ENCODE peak calls at places on chromosome 10, in six cellular contexts. E, S, O, P, T and H are unnamed samples.

GRCh38 chr10:109773818-109774440 is 149.4 kb downstream of the XPNPEP1 start:
- DNase-seq in T (peak), S (no peak), O (peak), E (no peak), P (peak), H (peak)

GRCh38 chr10:94052901-94053638 is 59.3 kb downstream of the PLCE1 start:
- DNase-seq in E (no peak), P (no peak), S (peak), T (no peak), O (no peak), H (no peak)

GRCh38 chr10:4658777-4659176 is 167.2 kb upstream of the AKR1E2 start:
- DNase-seq in P (no peak), T (no peak), S (no peak), E (no peak), O (no peak), H (no peak)

GRCh38 chr10:95236068-95236903 is 42.2 kb downstream of the ACSM6 start:
- DNase-seq in P (no peak), O (peak), S (no peak), E (peak), T (no peak), H (peak)

GRCh38 chr10:30865141-30865926 is 166.3 kb downstream of the ZNF438 start:
- DNase-seq in S (no peak), P (no peak), E (no peak), O (no peak), T (no peak), H (peak)

GRCh38 chr10:132471484-132471883 is 66.1 kb upstream of the INPP5A start:
- DNase-seq in O (no peak), P (no peak), S (no peak), T (no peak), E (no peak), H (no peak)

GRCh38 chr10:34024708-34025425 is 690.4 kb upstream of the NRP1 start:
- DNase-seq in O (peak), P (no peak), S (no peak), T (peak), E (no peak), H (peak)

GRCh38 chr10:61669161-61669755 is 6.5 kb downstream of the CABCOCO1 start:
- DNase-seq in P (no peak), O (no peak), S (no peak), T (no peak), E (no peak), H (no peak)

GRCh38 chr10:7933262-7933661 is 115.0 kb downstream of the TAF3 start:
- DNase-seq in O (peak), E (no peak), S (no peak), T (no peak), P (no peak), H (peak)

GRCh38 chr10:28915989-28916588 is 238.8 kb downstream of the BAMBI start:
- DNase-seq in T (peak), S (no peak), O (no peak), E (no peak), P (no peak), H (no peak)

GRCh38 chr10:77604941-77605351 is 32.7 kb downstream of the KCNMA1 start:
- DNase-seq in T (no peak), S (no peak), O (no peak), P (no peak), E (no peak), H (no peak)

GRCh38 chr10:49115015-49115795 is at the start of gene VSTM4:
- DNase-seq in E (no peak), S (no peak), P (peak), T (no peak), O (no peak), H (no peak)

GRCh38 chr10:35372329-35372728 is 36.0 kb downstream of the CCNY start:
- DNase-seq in S (no peak), T (no peak), O (peak), E (peak), P (no peak), H (peak)

GRCh38 chr10:103849880-103850571 is 5.3 kb downstream of the SH3PXD2A start:
- DNase-seq in E (peak), S (peak), T (no peak), P (no peak), O (peak), H (peak)

GRCh38 chr10:13087986-13088618 is 11.9 kb upstream of the OPTN start:
- DNase-seq in P (no peak), S (peak), E (no peak), T (no peak), O (peak), H (peak)

GRCh38 chr10:35194906-35195305 is 68.3 kb downstream of the CREM start:
- DNase-seq in E (no peak), O (peak), T (no peak), P (no peak), S (no peak), H (peak)

GRCh38 chr10:132560248-132560731 is 22.7 kb downstream of the INPP5A start:
- DNase-seq in E (no peak), O (no peak), T (no peak), P (peak), S (no peak), H (no peak)

GRCh38 chr10:81903472-81903871 is 28.5 kb downstream of the NRG3 start:
- DNase-seq in O (no peak), S (no peak), T (no peak), E (no peak), P (no peak), H (no peak)

GRCh38 chr10:33204049-33204448 is 130.4 kb downstream of the NRP1 start:
- DNase-seq in O (peak), P (no peak), S (no peak), E (no peak), T (no peak), H (no peak)

GRCh38 chr10:43120948-43121290 is 17.3 kb upstream of the CSGALNACT2 start:
- DNase-seq in S (no peak), T (no peak), E (no peak), P (no peak), O (no peak), H (no peak)

GRCh38 chr10:2888403-2889004 is 178.8 kb upstream of the PFKP start:
- DNase-seq in S (no peak), T (no peak), P (no peak), E (no peak), O (no peak), H (no peak)

GRCh38 chr10:36534471-36535002 is 590.9 kb upstream of the ANKRD30A start:
- DNase-seq in P (no peak), T (peak), E (peak), O (peak), S (peak), H (peak)

GRCh38 chr10:122419890-122420623 is 34.4 kb upstream of the ARMS2 start:
- DNase-seq in O (no peak), T (no peak), E (no peak), P (no peak), S (peak), H (peak)

GRCh38 chr10:72170263-72170662 is 45.5 kb upstream of the ANAPC16 start:
- DNase-seq in O (peak), P (no peak), T (no peak), S (no peak), E (no peak), H (peak)

GRCh38 chr10:34908472-34908871 is 93.4 kb upstream of the PARD3 start:
- DNase-seq in T (no peak), P (no peak), S (peak), O (no peak), E (no peak), H (no peak)

GRCh38 chr10:57815926-57816325 is 451.8 kb downstream of the IPMK start:
- DNase-seq in T (no peak), O (no peak), S (no peak), P (no peak), E (no peak), H (peak)

GRCh38 chr10:15374156-15374555 is 3.1 kb upstream of the FAM171A1 start:
- DNase-seq in T (no peak), P (no peak), O (no peak), S (no peak), E (no peak), H (no peak)

GRCh38 chr10:110535958-110536891 is 31.3 kb upstream of the SMC3 start:
- DNase-seq in E (peak), T (no peak), O (peak), S (no peak), P (peak), H (peak)

GRCh38 chr10:75788394-75789205 is 357.2 kb downstream of the LRMDA start:
- DNase-seq in P (peak), O (peak), T (no peak), E (peak), S (no peak), H (peak)

GRCh38 chr10:13115832-13116793 is 16.1 kb downstream of the OPTN start:
- DNase-seq in S (no peak), T (peak), O (no peak), P (no peak), E (no peak), H (no peak)

GRCh38 chr10:100894033-100894432 is 18.7 kb upstream of the SLF2 start:
- DNase-seq in P (peak), O (no peak), T (no peak), S (no peak), E (no peak), H (peak)

GRCh38 chr10:102240467-102241036 is 760 bp downstream of the PITX3 start:
- DNase-seq in P (no peak), S (no peak), T (no peak), E (no peak), O (no peak), H (no peak)

GRCh38 chr10:11685787-11686218 is 56.4 kb upstream of the ECHDC3 start:
- DNase-seq in T (no peak), E (peak), S (no peak), P (no peak), O (peak), H (peak)

GRCh38 chr10:129893690-129894089 is 70.4 kb downstream of the EBF3 start:
- DNase-seq in T (no peak), E (no peak), O (no peak), S (no peak), P (no peak), H (no peak)

GRCh38 chr10:22754298-22754697 is 39.9 kb upstream of the PIP4K2A start:
- DNase-seq in O (no peak), E (no peak), T (no peak), P (no peak), S (no peak), H (no peak)

GRCh38 chr10:1198453-1199344 is 142.5 kb downstream of the WDR37 start:
- DNase-seq in P (no peak), O (no peak), T (no peak), S (no peak), E (no peak), H (no peak)

GRCh38 chr10:26621889-26622681 is 75.4 kb upstream of the PDSS1 start:
- DNase-seq in E (no peak), S (no peak), T (no peak), O (peak), P (peak), H (peak)